ENCODE peak calls at places on chromosomes 5 and 9, in seven cellular contexts. J is PC-3, X is keratinocyte, V is endodermal cell, Y is colonic mucosa, H is IMR-90, K is fibroblast of lung. S is an unnamed sample. For H3K4me1, the result is how much of the 10 kb centered on the place peaks cover.

GRCh38 chr9:22037954-22038690 is 29.0 kb upstream of the CDKN2B start:
- DNase-seq in X (no peak), V (no peak), Y (no peak), K (peak), J (peak), H (peak), S (no peak)

GRCh38 chr9:135797507-135798302 is 95.7 kb downstream of the KCNT1 start:
- DNase-seq in K (peak), J (peak), V (peak), Y (peak), H (peak), X (no peak), S (no peak)

GRCh38 chr5:132785355-132785754 is 8.3 kb upstream of the SEPTIN8 start:
- DNase-seq in V (no peak), J (no peak), K (no peak), H (peak), X (no peak), Y (no peak), S (no peak)

GRCh38 chr5:160649304-160649703 is 202.7 kb downstream of the ATP10B start:
- DNase-seq in X (no peak), K (no peak), Y (no peak), J (peak), H (no peak), V (peak), S (no peak)

GRCh38 chr9:97847474-97848236 is 5.4 kb upstream of the FOXE1 start:
- DNase-seq in Y (no peak), V (peak), H (no peak), K (no peak), J (no peak), X (no peak), S (no peak)

GRCh38 chr5:96924016-96924443 is 11.8 kb upstream of the LNPEP start:
- DNase-seq in J (peak), H (no peak), V (no peak), X (peak), Y (no peak), K (no peak), S (no peak)

GRCh38 chr5:124527220-124527991 is 219.0 kb downstream of the ZNF608 start:
- DNase-seq in K (peak), H (peak), V (no peak), Y (peak), X (no peak), J (peak), S (no peak)

GRCh38 chr5:133754575-133755169 is 142.3 kb upstream of the FSTL4 start:
- DNase-seq in Y (no peak), J (peak), H (peak), V (peak), X (no peak), K (peak), S (no peak)

GRCh38 chr9:89407070-89407469 is 88.8 kb downstream of the SECISBP2 start:
- DNase-seq in H (no peak), J (no peak), X (no peak), V (no peak), K (no peak), Y (no peak), S (no peak)

GRCh38 chr9:126985870-126986498 is 71.4 kb downstream of the RALGPS1 start:
- DNase-seq in K (peak), H (peak), V (no peak), J (peak), Y (peak), X (peak), S (peak)

GRCh38 chr5:159655757-159656409 is 260.4 kb upstream of the ADRA1B start:
- DNase-seq in X (no peak), K (no peak), J (peak), Y (no peak), H (no peak), V (no peak), S (no peak)

GRCh38 chr9:130029223-130029583 is 13.8 kb downstream of the FNBP1 start:
- DNase-seq in H (no peak), J (no peak), V (no peak), X (no peak), K (no peak), Y (no peak), S (no peak)

GRCh38 chr5:135034963-135035677 is 1.1 kb upstream of the PITX1 start:
- DNase-seq in H (no peak), X (no peak), Y (no peak), K (no peak), J (peak), V (peak), S (peak)

GRCh38 chr5:101977729-101978345 is 318.2 kb downstream of the SLCO4C1 start:
- DNase-seq in Y (no peak), H (peak), J (peak), K (peak), X (no peak), V (no peak), S (no peak)

GRCh38 chr9:70100362-70100761 is 56.7 kb downstream of the MAMDC2 start:
- DNase-seq in V (no peak), Y (no peak), J (no peak), H (peak), X (no peak), K (no peak), S (no peak)

GRCh38 chr5:115936031-115936430 is 26.2 kb upstream of the LVRN start:
- DNase-seq in Y (no peak), X (no peak), H (no peak), V (no peak), J (no peak), K (no peak), S (no peak)

GRCh38 chr5:115934388-115934974 is 27.8 kb upstream of the LVRN start:
- DNase-seq in K (no peak), V (no peak), J (no peak), X (no peak), H (no peak), Y (no peak), S (no peak)

GRCh38 chr5:115932991-115933390 is 29.3 kb upstream of the LVRN start:
- DNase-seq in J (peak), H (peak), K (no peak), V (no peak), Y (no peak), X (no peak), S (no peak)

GRCh38 chr5:115930630-115931337 is 31.5 kb upstream of the LVRN start:
- DNase-seq in H (no peak), Y (no peak), V (no peak), K (no peak), J (no peak), X (no peak), S (no peak)
- H3K9ac ChIP-seq in H (no peak), Y (no peak), V (no peak), K (no peak), J (no peak), X (no peak), S (no peak)

GRCh38 chr5:2752059-2752874 is 790 bp upstream of the IRX2 start:
- DNase-seq in Y (no peak), H (no peak), K (no peak), J (peak), X (no peak), V (no peak), S (peak)
- H3K4me3 ChIP-seq in Y (peak), H (peak), K (peak), J (peak), X (peak), V (peak), S (no peak)

GRCh38 chr5:32245742-32246141 is 67.0 kb downstream of the MTMR12 start:
- DNase-seq in X (no peak), Y (no peak), J (no peak), K (no peak), V (no peak), H (no peak), S (no peak)
- H3K4me1 ChIP-seq in X (under half), Y (under half), J (under half), K (under half), V (under half), H (under half), S (under half)

GRCh38 chr9:116154334-116154975 is 864 bp downstream of the PAPPA start:
- DNase-seq in H (no peak), X (no peak), J (no peak), Y (no peak), K (no peak), V (peak), S (peak)
- H3K9ac ChIP-seq in H (peak), X (peak), J (no peak), Y (peak), K (peak), V (no peak), S (peak)

GRCh38 chr5:81577091-81577490 is 173.8 kb downstream of the SSBP2 start:
- DNase-seq in X (no peak), H (no peak), Y (no peak), J (no peak), V (no peak), K (no peak), S (no peak)
- H3K4me3 ChIP-seq in X (no peak), H (no peak), Y (no peak), J (no peak), V (no peak), K (no peak), S (no peak)

DNA sequence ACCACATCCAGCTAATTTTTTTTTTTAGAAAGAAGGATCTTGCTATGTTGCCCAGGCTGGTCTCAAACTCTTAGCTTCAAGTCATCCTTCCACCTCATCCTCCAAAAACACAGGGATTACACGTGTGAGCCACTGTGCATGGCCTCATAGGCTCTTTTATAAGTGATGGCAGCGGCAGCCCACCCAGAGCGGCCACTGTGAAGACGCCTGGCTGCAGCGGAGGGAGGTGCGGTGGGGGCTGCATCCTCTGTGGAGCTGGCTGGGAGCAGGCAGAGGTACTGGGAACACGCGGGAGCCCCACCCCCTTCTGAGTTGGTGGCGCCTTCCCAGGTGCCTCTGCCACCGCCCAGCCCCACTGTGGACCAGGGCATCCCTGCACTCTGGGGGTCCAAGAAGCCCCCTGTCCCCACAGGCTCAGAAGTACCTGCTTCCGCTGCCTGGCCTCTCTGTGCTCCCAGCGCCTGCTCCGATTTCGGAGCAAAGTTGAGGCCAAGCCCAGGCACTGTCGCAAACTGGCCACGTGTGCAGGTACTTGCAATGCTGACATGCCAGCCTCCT is 16.9 kb upstream of the ECPAS start:
- DNase-seq in V (no peak), H (no peak), X (no peak), J (no peak), K (no peak), Y (no peak), S (no peak)
- H3K4me1 ChIP-seq in V (under half), H (under half), X (under half), J (under half), K (under half), Y (under half), S (under half)

GRCh38 chr5:128353416-128354107 is 184.5 kb downstream of the FBN2 start:
- DNase-seq in V (no peak), X (no peak), H (no peak), Y (no peak), K (no peak), J (no peak), S (no peak)
- H3K9ac ChIP-seq in V (no peak), X (no peak), H (no peak), Y (no peak), K (no peak), J (no peak), S (no peak)